ENCODE peak calls at places on chromosomes 2 and 18, in four cellular contexts. Z, L, F and D are unnamed samples.

GRCh38 chr2:157032019-157032418 is 225.5 kb upstream of the GALNT5 start:
- DNase-seq in Z (no peak), L (no peak), F (peak), D (peak)

GRCh38 chr2:129801575-129801974 is 177.9 kb upstream of the RAB6C start:
- DNase-seq in Z (no peak), L (no peak), F (peak), D (peak)

GRCh38 chr2:15334650-15335326 is 226.3 kb downstream of the NBAS start:
- DNase-seq in Z (no peak), L (no peak), F (peak), D (peak)

GRCh38 chr18:62828091-62828640 is 112.8 kb downstream of the PHLPP1 start:
- DNase-seq in Z (no peak), L (no peak), F (peak), D (no peak)

GRCh38 chr18:42545825-42546224 is 569.7 kb downstream of the RIT2 start:
- DNase-seq in Z (no peak), L (no peak), F (peak), D (peak)

GRCh38 chr2:162938387-162938786 is 99.8 kb upstream of the KCNH7 start:
- DNase-seq in Z (peak), L (no peak), F (no peak), D (no peak)

GRCh38 chr2:29305762-29306161 is 190.5 kb downstream of the CLIP4 start:
- DNase-seq in Z (no peak), L (no peak), F (no peak), D (no peak)

GRCh38 chr2:104502904-104503303 is 351.0 kb upstream of the POU3F3 start:
- DNase-seq in Z (no peak), L (no peak), F (no peak), D (no peak)

GRCh38 chr2:181203412-181203811 is 223.0 kb downstream of the UBE2E3 start:
- DNase-seq in Z (no peak), L (no peak), F (peak), D (peak)

GRCh38 chr2:72796766-72797165 is 29.1 kb downstream of the EXOC6B start:
- DNase-seq in Z (no peak), L (no peak), F (no peak), D (no peak)

GRCh38 chr2:197179744-197180498 is 130.7 kb downstream of the ANKRD44 start:
- DNase-seq in Z (no peak), L (no peak), F (peak), D (no peak)

GRCh38 chr18:46469186-46469915 is 187.7 kb downstream of the LOXHD1 start:
- DNase-seq in Z (no peak), L (no peak), F (no peak), D (no peak)

GRCh38 chr2:53373126-53373525 is 394.5 kb upstream of the CHAC2 start:
- DNase-seq in Z (no peak), L (no peak), F (no peak), D (no peak)

GRCh38 chr2:239758325-239758877 is 266.7 kb downstream of the NDUFA10 start:
- DNase-seq in Z (no peak), L (no peak), F (peak), D (peak)

GRCh38 chr18:59470627-59471121 is 111.6 kb upstream of the LMAN1 start:
- DNase-seq in Z (no peak), L (no peak), F (no peak), D (no peak)

GRCh38 chr2:236209535-236209934 is 41.3 kb upstream of the GBX2 start:
- DNase-seq in Z (peak), L (no peak), F (no peak), D (peak)

GRCh38 chr2:70367722-70368323 is 66.0 kb upstream of the FAM136A start:
- DNase-seq in Z (peak), L (no peak), F (peak), D (no peak)

GRCh38 chr2:47119001-47119400 is 36.1 kb downstream of the STPG4 start:
- DNase-seq in Z (no peak), L (no peak), F (peak), D (peak)

GRCh38 chr18:10239138-10239537 is 215.3 kb upstream of the APCDD1 start:
- DNase-seq in Z (no peak), L (no peak), F (peak), D (no peak)

GRCh38 chr2:30862054-30862651 is 54.9 kb upstream of the CAPN13 start:
- DNase-seq in Z (peak), L (peak), F (peak), D (peak)

GRCh38 chr2:128312411-128312810 is 6.3 kb downstream of the HS6ST1 start:
- DNase-seq in Z (no peak), L (peak), F (no peak), D (no peak)

DNA sequence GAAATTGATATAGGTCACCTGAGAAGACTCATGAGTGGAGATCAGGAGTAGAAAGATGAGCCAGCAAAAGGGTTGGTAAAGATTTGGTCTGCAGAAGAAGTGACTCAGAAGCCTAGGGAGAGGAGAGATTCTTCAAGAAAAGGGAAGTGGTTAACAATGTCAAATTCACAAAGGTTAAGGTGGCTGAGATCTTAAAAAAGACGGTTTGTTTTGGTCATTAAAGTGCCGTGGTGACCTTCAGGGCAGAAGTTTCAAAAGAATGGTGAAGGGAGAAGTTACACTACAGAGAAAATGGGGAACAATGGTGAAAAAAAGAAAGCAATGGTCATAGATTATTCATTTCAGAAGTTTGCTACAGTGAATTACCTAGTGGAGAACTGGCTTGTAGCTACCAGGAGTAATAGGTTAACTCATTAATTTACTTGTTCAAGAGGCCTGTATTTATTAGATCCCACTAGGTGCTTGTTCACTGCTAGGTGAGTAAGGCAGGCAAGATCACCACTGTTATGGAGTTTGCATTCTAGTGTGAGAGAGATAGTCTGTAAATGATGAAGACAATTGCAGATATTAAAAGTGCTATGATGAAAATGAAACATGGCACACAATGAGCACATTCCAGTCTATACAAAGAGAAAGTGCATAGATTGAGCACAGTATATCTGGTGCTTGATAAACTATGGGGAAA is 43.0 kb downstream of the FBXO48 start:
- DNase-seq in Z (no peak), L (no peak), F (no peak), D (no peak)
- H3K27ac ChIP-seq in Z (no peak), L (no peak), F (no peak), D (no peak)

DNA sequence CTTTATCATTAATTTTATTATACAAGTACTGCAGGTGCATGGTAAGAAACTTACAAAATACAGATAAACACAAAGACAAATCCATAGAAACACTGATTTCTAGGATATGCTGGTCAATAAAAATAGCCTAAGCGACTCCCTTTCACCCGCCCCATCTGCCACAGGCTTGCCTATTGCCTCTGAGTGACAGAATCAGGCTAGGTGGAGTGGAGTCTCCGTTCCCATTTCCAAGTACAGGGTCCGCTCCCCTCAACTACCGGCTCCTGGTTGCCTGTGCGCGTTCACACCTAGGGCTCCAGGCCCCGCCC is 201 bp upstream of the TRAPPC12 start:
- DNase-seq in Z (no peak), L (no peak), F (no peak), D (no peak)
- TF ChIP-seq CTCF in Z (no peak), L (no peak), F (no peak), D (no peak)

GRCh38 chr2:190651413-190651812 is 2.5 kb downstream of the NAB1 start:
- DNase-seq in Z (no peak), L (no peak), F (no peak), D (no peak)
- H3K27ac ChIP-seq in Z (no peak), L (no peak), F (no peak), D (peak)

DNA sequence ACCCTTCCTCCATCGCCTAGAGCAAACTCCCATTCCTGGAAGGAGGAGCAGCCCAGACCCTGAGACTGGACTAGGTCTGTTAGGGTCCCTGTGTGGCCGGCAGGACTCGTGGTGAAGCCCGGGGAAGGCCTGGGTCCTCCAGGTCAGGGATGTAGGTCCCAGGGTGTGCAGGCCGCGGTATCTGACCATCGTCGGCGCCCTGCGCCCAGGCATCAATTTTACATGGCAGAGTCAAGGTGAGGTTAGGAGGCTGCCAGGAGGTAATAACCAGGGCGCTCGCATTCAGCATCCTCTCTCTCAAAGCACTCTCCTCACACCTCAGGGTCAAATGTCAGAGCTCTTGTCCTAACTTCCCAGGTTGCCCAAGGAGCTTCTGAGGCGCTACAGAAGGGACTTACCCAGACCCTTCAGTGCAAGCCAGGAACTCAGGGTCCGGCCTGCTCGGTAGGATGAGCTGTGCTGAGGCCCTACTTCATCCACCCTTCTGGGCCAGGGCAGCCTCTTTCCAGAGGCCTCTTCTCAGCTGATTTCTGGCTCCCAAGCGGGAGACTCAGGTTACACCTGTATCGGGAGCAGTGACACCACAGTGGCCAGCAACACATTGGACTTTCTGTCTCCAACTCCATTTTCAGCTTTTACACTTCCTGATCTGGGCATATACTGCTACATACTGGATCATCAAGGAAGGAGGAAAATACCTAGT is 646 bp downstream of the SH2D6 start:
- DNase-seq in Z (no peak), L (no peak), F (no peak), D (no peak)
- TF ChIP-seq CTCF in Z (no peak), L (no peak), F (no peak), D (no peak)

GRCh38 chr2:192087398-192087958 is 107.3 kb downstream of the TMEFF2 start:
- DNase-seq in Z (no peak), L (no peak), F (no peak), D (no peak)

DNA sequence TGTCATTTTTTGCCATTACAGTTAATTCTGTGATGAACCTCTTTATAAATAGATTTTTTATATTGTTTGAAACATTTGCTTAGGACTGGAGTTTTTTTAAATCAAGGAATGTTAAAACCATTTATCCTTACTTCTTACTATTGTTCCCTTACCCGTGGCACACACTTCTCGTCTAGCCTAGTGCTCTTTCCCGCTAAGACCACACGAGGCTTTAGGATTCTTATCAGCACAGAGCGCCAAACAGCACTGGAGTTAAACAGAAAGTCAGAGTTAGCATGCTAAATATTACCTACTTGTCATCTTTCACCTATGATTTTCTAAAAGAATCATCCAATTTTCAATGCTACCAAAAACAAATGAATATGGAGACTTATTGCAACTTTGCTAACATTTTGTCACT is 112.6 kb downstream of the TMEFF2 start:
- DNase-seq in Z (no peak), L (no peak), F (no peak), D (no peak)
- H3K27ac ChIP-seq in Z (no peak), L (no peak), F (no peak), D (no peak)

GRCh38 chr18:48418000-48418399 is 8.8 kb upstream of the ZBTB7C start:
- DNase-seq in Z (no peak), L (no peak), F (no peak), D (no peak)

GRCh38 chr18:48422947-48423378 is 13.8 kb upstream of the ZBTB7C start:
- DNase-seq in Z (peak), L (no peak), F (no peak), D (no peak)

GRCh38 chr18:48418409-48419267 is 9.5 kb upstream of the ZBTB7C start:
- DNase-seq in Z (no peak), L (no peak), F (no peak), D (no peak)

GRCh38 chr18:48419268-48420022 is 10.3 kb upstream of the ZBTB7C start:
- DNase-seq in Z (no peak), L (no peak), F (no peak), D (peak)
- TF ChIP-seq CTCF in Z (peak), L (no peak), F (no peak), D (peak)

DNA sequence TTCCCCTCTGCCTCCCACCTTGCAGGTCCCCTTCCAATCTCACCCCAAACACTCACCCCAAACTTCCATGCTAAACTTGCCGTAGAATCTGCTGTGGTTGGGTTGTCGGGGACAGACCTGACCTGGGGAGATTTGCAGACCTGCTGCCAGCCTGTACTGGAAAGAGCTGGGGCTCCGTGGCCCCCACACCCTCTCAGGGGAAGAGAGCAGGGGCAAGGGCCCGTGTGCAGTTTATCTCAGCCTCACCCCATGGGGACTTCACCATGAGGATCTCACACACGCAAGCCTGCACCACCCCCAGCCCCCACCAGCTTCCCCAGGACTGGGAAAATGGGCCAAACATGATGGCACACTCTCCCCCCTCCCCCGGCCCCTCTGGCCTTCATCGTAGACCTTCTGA is 30.7 kb downstream of the KCNIP3 start:
- DNase-seq in Z (no peak), L (no peak), F (no peak), D (no peak)
- H3K27ac ChIP-seq in Z (no peak), L (no peak), F (no peak), D (no peak)

DNA sequence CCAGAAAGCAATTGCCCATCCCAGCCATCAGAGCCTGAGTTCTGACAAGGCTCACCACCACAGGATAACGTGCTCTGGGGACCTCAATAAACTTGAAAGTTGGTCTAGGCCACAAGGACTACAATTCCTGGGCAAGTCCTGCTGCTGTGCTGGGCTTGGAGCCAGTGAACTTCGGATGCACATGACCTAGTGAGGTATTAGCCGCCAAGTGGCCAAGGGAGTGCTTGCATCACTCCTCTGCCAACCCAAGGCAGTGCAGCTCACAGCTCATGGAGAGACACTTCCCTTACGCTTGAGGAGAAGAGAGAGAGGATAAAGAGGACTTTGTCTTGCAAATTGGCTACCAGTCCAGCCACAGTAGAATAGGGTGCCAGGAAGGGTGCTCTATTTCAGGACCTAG is 219.6 kb downstream of the MBD2 start:
- DNase-seq in Z (peak), L (no peak), F (no peak), D (no peak)
- TF ChIP-seq CTCF in Z (peak), L (no peak), F (no peak), D (peak)

GRCh38 chr2:158973511-158973956 is 5.1 kb downstream of the TANC1 start:
- DNase-seq in Z (no peak), L (no peak), F (peak), D (no peak)
- H3K27ac ChIP-seq in Z (no peak), L (no peak), F (no peak), D (peak)